ENCODE peak calls at places on chromosomes 7 and 10, in eight cellular contexts. S is colonic mucosa; N is uterus; D is heart right ventricle; E is GM23248; G is fibroblast of lung; W is left ventricle myocardium inferior; Q is CD8-positive, alpha-beta T cell. L is an unnamed sample.

GRCh38 chr7:158549176-158549833 is 38.3 kb downstream of the PTPRN2 start:
- DNase-seq in D (peak; percentile 56), Q (no peak), G (no peak), W (peak; percentile 60), N (peak; percentile 21), E (peak; percentile 42), S (peak; percentile 22), L (no peak)

GRCh38 chr7:55192718-55193117 is 172.4 kb upstream of the LANCL2 start:
- DNase-seq in S (no peak), G (peak; percentile 82), Q (no peak), E (peak; percentile 76), W (no peak), N (no peak), D (no peak), L (peak; percentile 87)

GRCh38 chr10:86355571-86356038 is 11.0 kb downstream of the GRID1 start:
- DNase-seq in S (peak; percentile 36), W (peak; percentile 59), G (no peak), E (no peak), D (peak; percentile 44), N (no peak), Q (no peak), L (no peak)

GRCh38 chr7:49403844-49404243 is 369.6 kb upstream of the VWC2 start:
- DNase-seq in N (no peak), S (no peak), W (peak; percentile 15), E (no peak), G (no peak), D (no peak), Q (no peak), L (peak; percentile 23)

GRCh38 chr10:43407576-43408330 is 1.2 kb downstream of the HNRNPF start:
- DNase-seq in Q (peak; percentile 83), N (peak; percentile 94), S (peak; percentile 94), G (peak; percentile 91), W (peak; percentile 92), D (peak; percentile 86), E (peak; percentile 98), L (peak; percentile 99)

GRCh38 chr7:120091807-120092206 is 181.2 kb upstream of the KCND2 start:
- DNase-seq in N (no peak), Q (no peak), W (no peak), S (no peak), G (no peak), E (no peak), D (no peak), L (no peak)

GRCh38 chr7:97971120-97971989 is 18.6 kb downstream of the OCM2 start:
- DNase-seq in N (no peak), E (peak; percentile 45), Q (no peak), G (peak; percentile 33), D (no peak), W (no peak), S (peak; percentile 30), L (peak; percentile 84)

GRCh38 chr7:35465791-35466336 is 212.0 kb upstream of the TBX20 start:
- DNase-seq in D (peak; percentile 76), N (no peak), W (peak; percentile 88), S (no peak), G (no peak), Q (no peak), E (no peak), L (no peak)

GRCh38 chr7:157276731-157277562 is 59.9 kb upstream of the DNAJB6 start:
- DNase-seq in D (no peak), E (peak; percentile 68), N (no peak), S (no peak), W (no peak), Q (no peak), G (no peak), L (peak; percentile 93)

GRCh38 chr7:84510501-84510900 is 315.9 kb upstream of the SEMA3A start:
- DNase-seq in W (no peak), N (no peak), D (no peak), S (no peak), G (peak; percentile 36), Q (no peak), E (peak; percentile 60), L (peak; percentile 36)

GRCh38 chr7:21903074-21903786 is 42.5 kb downstream of the CDCA7L start:
- DNase-seq in D (no peak), E (no peak), S (no peak), G (no peak), N (no peak), W (no peak), Q (no peak), L (no peak)

GRCh38 chr10:1492641-1493040 is 244.7 kb downstream of the ADARB2 start:
- DNase-seq in G (no peak), D (no peak), Q (no peak), N (no peak), E (no peak), S (no peak), W (no peak), L (no peak)

GRCh38 chr10:49382826-49383225 is 13.1 kb downstream of the DRGX start:
- DNase-seq in E (no peak), S (no peak), Q (peak; percentile 17), W (no peak), G (no peak), N (no peak), D (no peak), L (no peak)

GRCh38 chr7:94374721-94375120 is 20.0 kb upstream of the COL1A2 start:
- DNase-seq in S (no peak), W (no peak), D (no peak), G (peak; percentile 50), N (no peak), E (peak; percentile 62), Q (no peak), L (no peak)

GRCh38 chr7:105876091-105876963 is at the start of gene ATXN7L1:
- DNase-seq in D (peak; percentile 94), E (peak; percentile 99), G (peak; percentile 98), N (peak; percentile 96), W (peak; percentile 94), Q (peak; percentile 93), S (peak; percentile 97), L (peak; percentile 98)

GRCh38 chr7:141442781-141443180 is 108.4 kb upstream of the AGK start:
- DNase-seq in G (no peak), E (no peak), Q (no peak), N (no peak), S (no peak), W (no peak), D (no peak), L (peak; percentile 30)

GRCh38 chr10:124860426-124860825 is 58.8 kb downstream of the ABRAXAS2 start:
- DNase-seq in S (no peak), N (no peak), D (no peak), Q (no peak), W (no peak), E (no peak), G (no peak), L (no peak)

GRCh38 chr7:45659496-45660139 is 85.5 kb downstream of the ADCY1 start:
- DNase-seq in G (no peak), S (no peak), N (no peak), W (no peak), Q (peak; percentile 42), E (no peak), D (no peak), L (no peak)

GRCh38 chr10:132207536-132208488 is 21.1 kb downstream of the DPYSL4 start:
- DNase-seq in S (no peak), D (peak; percentile 38), W (no peak), Q (no peak), G (no peak), E (no peak), N (no peak), L (peak; percentile 84)

GRCh38 chr10:71354771-71355170 is 35.7 kb downstream of the SLC29A3 start:
- DNase-seq in W (no peak), E (peak; percentile 59), S (no peak), Q (no peak), D (no peak), G (no peak), N (no peak), L (peak; percentile 74)
- H3K36me3 ChIP-seq in W (peaks cover 15% of the 10 kb centered on the region), E (no peaks in the 10 kb centered on the region), S (no peaks in the 10 kb centered on the region), Q (peaks cover 8% of the 10 kb centered on the region), D (peaks cover 37% of the 10 kb centered on the region), G (no peaks in the 10 kb centered on the region), N (no peaks in the 10 kb centered on the region), L (no peaks in the 10 kb centered on the region)

DNA sequence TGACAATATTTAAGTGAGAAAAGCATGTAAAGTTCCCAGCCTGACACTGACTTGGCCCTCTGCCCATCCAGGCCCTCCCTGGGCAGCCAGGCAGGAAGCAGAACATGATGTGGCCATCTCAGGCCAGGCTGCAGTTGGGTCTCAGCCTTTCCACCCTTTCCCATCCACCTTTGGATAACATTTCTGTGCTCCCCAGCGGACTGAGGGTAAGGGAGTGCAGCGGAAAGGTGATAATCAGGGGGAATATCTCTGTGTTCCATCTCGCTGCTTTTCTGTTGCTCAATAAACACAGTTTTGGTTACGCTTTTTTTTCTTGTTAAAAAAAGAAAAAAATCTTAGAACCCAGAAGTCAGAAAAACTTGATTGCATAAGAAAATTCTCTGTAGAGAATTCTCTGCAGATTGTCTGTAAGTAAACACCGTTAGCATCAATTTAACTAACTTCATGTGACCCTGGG is 37.2 kb upstream of the TARP start:
- DNase-seq in Q (no peak), W (peak; percentile 63), E (no peak), N (peak; percentile 43), S (no peak), D (peak; percentile 56), G (peak; percentile 28), L (no peak)
- H3K4me3 ChIP-seq in Q (no peak overlapping the region), W (peak overlapping the region; percentile 69), E (peak overlapping the region; percentile 69), N (no peak overlapping the region), S (peak overlapping the region; percentile 42), D (peak overlapping the region; percentile 49), G (no peak overlapping the region), L (peak overlapping the region; percentile 66)

DNA sequence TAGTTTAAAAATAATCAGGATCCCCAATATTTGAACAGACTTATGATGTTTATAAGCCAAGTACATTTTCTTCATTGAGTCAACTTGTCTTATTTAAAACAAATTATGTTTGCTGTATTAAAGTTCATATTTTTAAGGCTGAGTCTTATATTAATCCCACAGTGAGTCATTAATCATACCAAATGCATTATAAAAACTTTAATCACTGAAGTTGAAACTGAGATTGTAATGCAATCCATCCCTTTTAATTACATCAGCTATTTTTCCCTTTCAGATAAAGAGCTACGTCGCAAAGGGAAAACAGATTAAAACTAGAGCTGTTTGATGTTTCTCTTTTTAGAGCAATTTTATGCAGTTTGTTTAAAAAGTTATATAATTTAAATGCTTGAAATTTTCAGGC is 182.9 kb downstream of the ARID5B start:
- DNase-seq in W (no peak), N (no peak), Q (no peak), D (no peak), G (peak; percentile 62), S (no peak), E (peak; percentile 61), L (no peak)
- H3K36me3 ChIP-seq in W (peaks cover 30% of the 10 kb centered on the region), N (no peaks in the 10 kb centered on the region), Q (no peaks in the 10 kb centered on the region), D (peaks cover 49% of the 10 kb centered on the region), G (peaks cover 9% of the 10 kb centered on the region), S (peaks cover 6% of the 10 kb centered on the region), E (peaks cover 46% of the 10 kb centered on the region), L (peaks cover 51% of the 10 kb centered on the region)

GRCh38 chr7:151408498-151408838 is 1.4 kb downstream of the WDR86 start:
- DNase-seq in S (no peak), W (no peak), N (no peak), E (no peak), Q (no peak), G (no peak), D (no peak), L (peak; percentile 34)
- H3K4me3 ChIP-seq in S (peak overlapping the region; percentile 1), W (peak overlapping the region; percentile 68), N (no peak overlapping the region), E (no peak overlapping the region), Q (peak overlapping the region; percentile 58), G (no peak overlapping the region), D (no peak overlapping the region), L (no peak overlapping the region)